ENCODE peak calls at places on chromosomes 11 and 22, in six cellular contexts. Z, J, N, H, P and R are unnamed samples.

GRCh38 chr11:12565406-12565805 is 108.8 kb upstream of the TEAD1 start:
- DNase-seq in Z (no peak), J (no peak), N (no peak), H (no peak), P (no peak), R (no peak)

GRCh38 chr22:42893366-42894150 is 36.5 kb upstream of the ARFGAP3 start:
- DNase-seq in Z (no peak), J (no peak), N (no peak), H (no peak), P (no peak), R (peak; percentile 13)

GRCh38 chr11:117839234-117839882 is 14.8 kb upstream of the FXYD2 start:
- DNase-seq in Z (no peak), J (no peak), N (no peak), H (no peak), P (no peak), R (no peak)

GRCh38 chr11:74084796-74085541 is 76.1 kb upstream of the UCP3 start:
- DNase-seq in Z (no peak), J (peak; percentile 19), N (no peak), H (no peak), P (no peak), R (no peak)

GRCh38 chr11:100640646-100641045 is 46.4 kb upstream of the ARHGAP42 start:
- DNase-seq in Z (no peak), J (no peak), N (no peak), H (no peak), P (no peak), R (no peak)

GRCh38 chr11:17459211-17459610 is 17.4 kb downstream of the ABCC8 start:
- DNase-seq in Z (no peak), J (no peak), N (no peak), H (no peak), P (no peak), R (no peak)

GRCh38 chr22:34214372-34214771 is 294.1 kb upstream of the LARGE1 start:
- DNase-seq in Z (no peak), J (no peak), N (no peak), H (no peak), P (no peak), R (no peak)

GRCh38 chr11:8273281-8273680 is 9.6 kb upstream of the LMO1 start:
- DNase-seq in Z (no peak), J (no peak), N (no peak), H (no peak), P (no peak), R (no peak)

GRCh38 chr22:50210378-50211139 is 9.7 kb downstream of the SELENOO start:
- DNase-seq in Z (no peak), J (no peak), N (no peak), H (no peak), P (no peak), R (no peak)

GRCh38 chr11:70895061-70895670 is 357.2 kb downstream of the SHANK2 start:
- DNase-seq in Z (no peak), J (no peak), N (no peak), H (no peak), P (no peak), R (no peak)

GRCh38 chr11:87712802-87713202 is 462.4 kb downstream of the RAB38 start:
- DNase-seq in Z (no peak), J (no peak), N (no peak), H (no peak), P (no peak), R (no peak)

GRCh38 chr11:13561860-13562259 is 66.1 kb upstream of the PTH start:
- DNase-seq in Z (no peak), J (no peak), N (no peak), H (no peak), P (no peak), R (no peak)

GRCh38 chr22:30868663-30869385 is 99.8 kb downstream of the MORC2 start:
- DNase-seq in Z (no peak), J (no peak), N (no peak), H (no peak), P (peak; percentile 30), R (no peak)